ENCODE peak calls at places on chromosome X, in seven cellular contexts. One of them, this sample, is unnamed.

GRCh38 chrX:101682723-101683122 is 23.1 kb upstream of the ARMCX2 start:
- DNase-seq in HepG2: no peak
- DNase-seq in GM12878: no peak
- DNase-seq in HCT116: no peak
- DNase-seq in SK-N-SH: no peak
- DNase-seq in H1: no peak
- DNase-seq in K562: no peak
- DNase-seq in this sample: no peak

GRCh38 chrX:133323450-133323849 is 91.8 kb downstream of the GPC4 start:
- DNase-seq in HepG2: no peak
- DNase-seq in SK-N-SH: no peak
- DNase-seq in GM12878: no peak
- DNase-seq in H1: no peak
- DNase-seq in K562: no peak
- DNase-seq in HCT116: no peak
- DNase-seq in this sample: no peak

GRCh38 chrX:1452497-1453389 is at the start of gene ASMTL:
- DNase-seq in SK-N-SH: peak
- DNase-seq in K562: peak
- DNase-seq in HCT116: peak
- DNase-seq in H1: peak
- DNase-seq in HepG2: peak
- DNase-seq in GM12878: peak
- DNase-seq in this sample: peak

GRCh38 chrX:96861661-96862060 is 22.0 kb upstream of the RPA4 start:
- DNase-seq in K562: no peak
- DNase-seq in HCT116: no peak
- DNase-seq in HepG2: no peak
- DNase-seq in H1: no peak
- DNase-seq in GM12878: no peak
- DNase-seq in SK-N-SH: no peak
- DNase-seq in this sample: no peak

GRCh38 chrX:118178450-118178849 is 61.8 kb upstream of the KLHL13 start:
- DNase-seq in HepG2: no peak
- DNase-seq in K562: no peak
- DNase-seq in HCT116: no peak
- DNase-seq in GM12878: no peak
- DNase-seq in SK-N-SH: no peak
- DNase-seq in H1: peak
- DNase-seq in this sample: no peak

GRCh38 chrX:151370906-151371305 is 26.1 kb upstream of the VMA21 start:
- DNase-seq in HCT116: no peak
- DNase-seq in H1: peak
- DNase-seq in HepG2: peak
- DNase-seq in SK-N-SH: peak
- DNase-seq in GM12878: no peak
- DNase-seq in K562: peak
- DNase-seq in this sample: peak

GRCh38 chrX:34379891-34380290 is 247.8 kb upstream of the FAM47A start:
- DNase-seq in GM12878: no peak
- DNase-seq in H1: no peak
- DNase-seq in K562: no peak
- DNase-seq in HCT116: no peak
- DNase-seq in SK-N-SH: no peak
- DNase-seq in HepG2: no peak
- DNase-seq in this sample: no peak

GRCh38 chrX:10971176-10971575 is 140.0 kb upstream of the HCCS start:
- DNase-seq in HCT116: no peak
- DNase-seq in HepG2: no peak
- DNase-seq in K562: no peak
- DNase-seq in H1: no peak
- DNase-seq in SK-N-SH: no peak
- DNase-seq in GM12878: no peak
- DNase-seq in this sample: peak

GRCh38 chrX:47278684-47279083 is 45.9 kb downstream of the USP11 start:
- DNase-seq in HCT116: no peak
- DNase-seq in GM12878: no peak
- DNase-seq in HepG2: peak
- DNase-seq in H1: no peak
- DNase-seq in SK-N-SH: no peak
- DNase-seq in K562: no peak
- DNase-seq in this sample: no peak

GRCh38 chrX:5876984-5877655 is 351.5 kb downstream of the NLGN4X start:
- DNase-seq in H1: peak
- DNase-seq in GM12878: no peak
- DNase-seq in SK-N-SH: peak
- DNase-seq in HCT116: no peak
- DNase-seq in HepG2: peak
- DNase-seq in K562: no peak
- DNase-seq in this sample: peak

GRCh38 chrX:48626401-48627298 is 29.4 kb downstream of the WDR13 start:
- DNase-seq in K562: no peak
- DNase-seq in GM12878: no peak
- DNase-seq in HCT116: no peak
- DNase-seq in H1: no peak
- DNase-seq in HepG2: no peak
- DNase-seq in SK-N-SH: no peak
- DNase-seq in this sample: no peak

GRCh38 chrX:17052210-17052609 is 105.8 kb downstream of the REPS2 start:
- DNase-seq in SK-N-SH: no peak
- DNase-seq in GM12878: no peak
- DNase-seq in H1: no peak
- DNase-seq in HepG2: no peak
- DNase-seq in HCT116: no peak
- DNase-seq in K562: no peak
- DNase-seq in this sample: no peak

GRCh38 chrX:3664921-3665320 is 48.5 kb downstream of the PRKX start:
- DNase-seq in HCT116: no peak
- DNase-seq in K562: no peak
- DNase-seq in GM12878: no peak
- DNase-seq in SK-N-SH: no peak
- DNase-seq in H1: no peak
- DNase-seq in HepG2: no peak
- DNase-seq in this sample: no peak

GRCh38 chrX:36214924-36215323 is 295.4 kb downstream of the CFAP47 start:
- DNase-seq in SK-N-SH: no peak
- DNase-seq in GM12878: no peak
- DNase-seq in K562: no peak
- DNase-seq in HCT116: no peak
- DNase-seq in HepG2: no peak
- DNase-seq in H1: no peak
- DNase-seq in this sample: peak

GRCh38 chrX:154317391-154318000 is 21.9 kb downstream of the TKTL1 start:
- DNase-seq in HCT116: no peak
- DNase-seq in H1: peak
- DNase-seq in HepG2: no peak
- DNase-seq in K562: peak
- DNase-seq in SK-N-SH: peak
- DNase-seq in GM12878: no peak
- DNase-seq in this sample: peak

GRCh38 chrX:80282535-80282934 is 137.7 kb upstream of the TENT5D start:
- DNase-seq in H1: no peak
- DNase-seq in K562: no peak
- DNase-seq in HCT116: no peak
- DNase-seq in GM12878: no peak
- DNase-seq in SK-N-SH: no peak
- DNase-seq in HepG2: no peak
- DNase-seq in this sample: no peak

GRCh38 chrX:72117636-72118215 is 14.0 kb downstream of the RTL5 start:
- DNase-seq in H1: no peak
- DNase-seq in SK-N-SH: no peak
- DNase-seq in HepG2: no peak
- DNase-seq in HCT116: no peak
- DNase-seq in GM12878: no peak
- DNase-seq in K562: no peak
- DNase-seq in this sample: no peak

GRCh38 chrX:68114573-68115199 is 318.6 kb downstream of the OPHN1 start:
- DNase-seq in H1: no peak
- DNase-seq in HCT116: no peak
- DNase-seq in SK-N-SH: no peak
- DNase-seq in K562: no peak
- DNase-seq in HepG2: no peak
- DNase-seq in GM12878: no peak
- DNase-seq in this sample: no peak

GRCh38 chrX:14032383-14032782 is 2.7 kb upstream of the GEMIN8 start:
- DNase-seq in H1: no peak
- DNase-seq in HepG2: peak
- DNase-seq in HCT116: no peak
- DNase-seq in K562: peak
- DNase-seq in GM12878: no peak
- DNase-seq in SK-N-SH: peak
- DNase-seq in this sample: peak

GRCh38 chrX:77493677-77494553 is 46.7 kb downstream of the FGF16 start:
- DNase-seq in K562: peak
- DNase-seq in H1: peak
- DNase-seq in GM12878: no peak
- DNase-seq in HCT116: no peak
- DNase-seq in SK-N-SH: no peak
- DNase-seq in HepG2: peak
- DNase-seq in this sample: peak

GRCh38 chrX:155865193-155865592 is 16.0 kb upstream of the VAMP7 start:
- DNase-seq in H1: no peak
- DNase-seq in GM12878: no peak
- DNase-seq in SK-N-SH: no peak
- DNase-seq in HepG2: no peak
- DNase-seq in HCT116: no peak
- DNase-seq in K562: no peak
- DNase-seq in this sample: no peak

GRCh38 chrX:118226060-118226428 is 109.4 kb upstream of the KLHL13 start:
- DNase-seq in H1: no peak
- DNase-seq in HepG2: peak
- DNase-seq in K562: no peak
- DNase-seq in GM12878: peak
- DNase-seq in HCT116: no peak
- DNase-seq in SK-N-SH: peak
- DNase-seq in this sample: peak

GRCh38 chrX:73562458-73562857 is 539 bp upstream of the CHIC1 start:
- DNase-seq in K562: no peak
- DNase-seq in SK-N-SH: no peak
- DNase-seq in GM12878: peak
- DNase-seq in HepG2: no peak
- DNase-seq in H1: no peak
- DNase-seq in HCT116: no peak
- DNase-seq in this sample: no peak

GRCh38 chrX:75327607-75328006 is 53.7 kb downstream of the UPRT start:
- DNase-seq in HepG2: no peak
- DNase-seq in H1: no peak
- DNase-seq in K562: no peak
- DNase-seq in HCT116: no peak
- DNase-seq in GM12878: no peak
- DNase-seq in SK-N-SH: no peak
- DNase-seq in this sample: no peak

GRCh38 chrX:97882306-97882705 is 998.6 kb downstream of the RPA4 start:
- DNase-seq in H1: no peak
- DNase-seq in SK-N-SH: no peak
- DNase-seq in HCT116: no peak
- DNase-seq in HepG2: no peak
- DNase-seq in K562: no peak
- DNase-seq in GM12878: no peak
- DNase-seq in this sample: no peak

GRCh38 chrX:110568396-110568795 is 209.7 kb downstream of the RTL9 start:
- DNase-seq in SK-N-SH: no peak
- DNase-seq in HCT116: no peak
- DNase-seq in HepG2: no peak
- DNase-seq in K562: no peak
- DNase-seq in GM12878: no peak
- DNase-seq in H1: no peak
- DNase-seq in this sample: no peak

GRCh38 chrX:155880586-155881157 is 473 bp upstream of the VAMP7 start:
- DNase-seq in H1: no peak
- DNase-seq in K562: no peak
- DNase-seq in SK-N-SH: peak
- DNase-seq in HepG2: no peak
- DNase-seq in GM12878: no peak
- DNase-seq in HCT116: no peak
- DNase-seq in this sample: no peak

GRCh38 chrX:71650333-71650969 is 16.9 kb upstream of the LOC101059915 start:
- DNase-seq in H1: no peak
- DNase-seq in SK-N-SH: no peak
- DNase-seq in K562: no peak
- DNase-seq in HepG2: peak
- DNase-seq in HCT116: no peak
- DNase-seq in GM12878: no peak
- DNase-seq in this sample: no peak

GRCh38 chrX:111164728-111165127 is 68.7 kb downstream of the PAK3 start:
- DNase-seq in HepG2: no peak
- DNase-seq in HCT116: no peak
- DNase-seq in GM12878: no peak
- DNase-seq in K562: peak
- DNase-seq in H1: no peak
- DNase-seq in SK-N-SH: peak
- DNase-seq in this sample: no peak

GRCh38 chrX:131816551-131817136 is 206.5 kb upstream of the STK26 start:
- DNase-seq in GM12878: peak
- DNase-seq in H1: no peak
- DNase-seq in SK-N-SH: peak
- DNase-seq in HCT116: no peak
- DNase-seq in HepG2: no peak
- DNase-seq in K562: no peak
- DNase-seq in this sample: no peak
- TF ChIP-seq JUND in GM12878: no peak
- TF ChIP-seq JUND in H1: no peak
- TF ChIP-seq JUND in SK-N-SH: no peak
- TF ChIP-seq JUND in HCT116: no peak
- TF ChIP-seq JUND in HepG2: no peak
- TF ChIP-seq JUND in K562: no peak
- TF ChIP-seq JUND in this sample: no peak

GRCh38 chrX:20361890-20362262 is 95.2 kb upstream of the RPS6KA3 start:
- DNase-seq in K562: no peak
- DNase-seq in HepG2: peak
- DNase-seq in GM12878: no peak
- DNase-seq in HCT116: no peak
- DNase-seq in SK-N-SH: no peak
- DNase-seq in H1: no peak
- DNase-seq in this sample: peak
- TF ChIP-seq JUND in K562: no peak
- TF ChIP-seq JUND in HepG2: no peak
- TF ChIP-seq JUND in GM12878: no peak
- TF ChIP-seq JUND in HCT116: no peak
- TF ChIP-seq JUND in SK-N-SH: no peak
- TF ChIP-seq JUND in H1: no peak
- TF ChIP-seq JUND in this sample: no peak

GRCh38 chrX:119503484-119503861 is 35.2 kb downstream of the SLC25A5 start:
- DNase-seq in SK-N-SH: no peak
- DNase-seq in HepG2: peak
- DNase-seq in GM12878: no peak
- DNase-seq in HCT116: no peak
- DNase-seq in H1: no peak
- DNase-seq in K562: no peak
- DNase-seq in this sample: peak
- TF ChIP-seq JUND in SK-N-SH: peak
- TF ChIP-seq JUND in HepG2: no peak
- TF ChIP-seq JUND in GM12878: no peak
- TF ChIP-seq JUND in HCT116: no peak
- TF ChIP-seq JUND in H1: no peak
- TF ChIP-seq JUND in K562: no peak
- TF ChIP-seq JUND in this sample: no peak

DNA sequence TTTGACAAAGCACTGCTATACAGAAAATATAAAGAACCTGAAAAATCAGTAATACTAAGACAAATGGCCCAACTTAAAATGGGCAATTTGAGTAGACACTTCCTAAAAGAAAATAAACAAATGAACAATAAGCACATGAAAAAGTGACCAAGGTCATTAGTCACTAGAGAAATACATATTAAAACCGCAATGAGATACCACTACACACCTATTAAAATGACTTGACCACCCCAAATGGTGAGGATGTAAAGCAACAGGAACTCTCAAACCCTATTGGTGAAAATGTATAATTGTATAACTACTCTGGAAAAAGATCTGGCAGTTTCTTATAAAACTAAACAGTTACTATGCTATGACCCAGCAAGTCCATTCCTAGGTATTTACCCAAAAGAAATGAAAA is 33.9 kb upstream of the USP9X start:
- DNase-seq in K562: no peak
- DNase-seq in GM12878: no peak
- DNase-seq in SK-N-SH: no peak
- DNase-seq in HCT116: no peak
- DNase-seq in HepG2: no peak
- DNase-seq in H1: no peak
- DNase-seq in this sample: no peak
- TF ChIP-seq JUND in K562: no peak
- TF ChIP-seq JUND in GM12878: no peak
- TF ChIP-seq JUND in SK-N-SH: no peak
- TF ChIP-seq JUND in HCT116: no peak
- TF ChIP-seq JUND in HepG2: no peak
- TF ChIP-seq JUND in H1: no peak
- TF ChIP-seq JUND in this sample: no peak